ENCODE peak calls at places on chromosome 5, in eight cellular contexts. Z, Y, F, J, V, O, H and C are unnamed samples.

GRCh38 chr5:142360607-142361120 is 35.8 kb upstream of the SPRY4 start:
- DNase-seq in Z (no peak), Y (no peak), F (peak), J (peak), V (peak), O (peak), H (peak), C (peak)

GRCh38 chr5:8905021-8905420 is 640.9 kb downstream of the SEMA5A start:
- DNase-seq in Z (no peak), Y (no peak), F (peak), J (no peak), V (peak), O (no peak), H (no peak), C (no peak)

GRCh38 chr5:74392698-74393431 is 247.7 kb downstream of the ENC1 start:
- DNase-seq in Z (no peak), Y (no peak), F (peak), J (no peak), V (peak), O (no peak), H (peak), C (no peak)

GRCh38 chr5:126403156-126403555 is 20.1 kb upstream of the GRAMD2B start:
- DNase-seq in Z (no peak), Y (no peak), F (peak), J (no peak), V (no peak), O (no peak), H (no peak), C (no peak)

GRCh38 chr5:157651623-157652376 is 438 bp downstream of the SOX30 start:
- DNase-seq in Z (peak), Y (peak), F (peak), J (peak), V (no peak), O (no peak), H (no peak), C (no peak)

GRCh38 chr5:60945760-60946253 is 802 bp downstream of the NDUFAF2 start:
- DNase-seq in Z (no peak), Y (no peak), F (peak), J (peak), V (peak), O (peak), H (peak), C (peak)

GRCh38 chr5:172659909-172660628 is 19.0 kb downstream of the NEURL1B start:
- DNase-seq in Z (peak), Y (no peak), F (peak), J (peak), V (peak), O (peak), H (peak), C (peak)

GRCh38 chr5:10695055-10695649 is 65.9 kb downstream of the DAP start:
- DNase-seq in Z (peak), Y (no peak), F (peak), J (peak), V (peak), O (peak), H (peak), C (peak)

GRCh38 chr5:143244000-143244736 is 159.3 kb downstream of the NR3C1 start:
- DNase-seq in Z (no peak), Y (no peak), F (peak), J (no peak), V (peak), O (no peak), H (no peak), C (peak)

GRCh38 chr5:96875805-96876291 is 452 bp upstream of the ERAP2 start:
- DNase-seq in Z (no peak), Y (no peak), F (no peak), J (no peak), V (no peak), O (no peak), H (no peak), C (peak)

GRCh38 chr5:35046754-35047153 is 995 bp downstream of the AGXT2 start:
- DNase-seq in Z (no peak), Y (no peak), F (peak), J (no peak), V (no peak), O (no peak), H (no peak), C (no peak)

GRCh38 chr5:79256563-79256962 is 20.6 kb downstream of the JMY start:
- DNase-seq in Z (no peak), Y (no peak), F (no peak), J (no peak), V (no peak), O (no peak), H (no peak), C (no peak)

GRCh38 chr5:68446487-68446894 is 230.9 kb downstream of the PIK3R1 start:
- DNase-seq in Z (peak), Y (no peak), F (no peak), J (no peak), V (no peak), O (no peak), H (no peak), C (no peak)

GRCh38 chr5:150234606-150235547 is 45.0 kb downstream of the SLC6A7 start:
- DNase-seq in Z (peak), Y (no peak), F (no peak), J (no peak), V (no peak), O (no peak), H (no peak), C (no peak)

GRCh38 chr5:41695920-41696582 is 174.2 kb downstream of the OXCT1 start:
- DNase-seq in Z (peak), Y (no peak), F (peak), J (no peak), V (no peak), O (no peak), H (peak), C (no peak)

GRCh38 chr5:133114933-133115310 is 63.1 kb downstream of the HSPA4 start:
- DNase-seq in Z (no peak), Y (no peak), F (no peak), J (no peak), V (no peak), O (no peak), H (no peak), C (no peak)

GRCh38 chr5:148639081-148639480 is 15.2 kb downstream of the HTR4 start:
- DNase-seq in Z (no peak), Y (no peak), F (no peak), J (no peak), V (no peak), O (no peak), H (no peak), C (no peak)

GRCh38 chr5:112159435-112159834 is 259.6 kb downstream of the EPB41L4A start:
- DNase-seq in Z (no peak), Y (no peak), F (peak), J (no peak), V (no peak), O (no peak), H (no peak), C (no peak)

GRCh38 chr5:1685076-1685475 is 114.6 kb downstream of the MRPL36 start:
- DNase-seq in Z (no peak), Y (no peak), F (no peak), J (no peak), V (no peak), O (no peak), H (no peak), C (no peak)

GRCh38 chr5:173412566-173412965 is 84.4 kb upstream of the STC2 start:
- DNase-seq in Z (no peak), Y (no peak), F (no peak), J (no peak), V (peak), O (no peak), H (no peak), C (no peak)

GRCh38 chr5:148875205-148875875 is 48.9 kb downstream of the ADRB2 start:
- DNase-seq in Z (no peak), Y (no peak), F (peak), J (no peak), V (peak), O (no peak), H (no peak), C (no peak)

GRCh38 chr5:78672154-78672553 is 23.6 kb upstream of the LHFPL2 start:
- DNase-seq in Z (no peak), Y (no peak), F (no peak), J (no peak), V (no peak), O (no peak), H (no peak), C (no peak)

GRCh38 chr5:163758283-163758711 is 252.9 kb downstream of the MAT2B start:
- DNase-seq in Z (no peak), Y (no peak), F (peak), J (no peak), V (no peak), O (no peak), H (no peak), C (no peak)

GRCh38 chr5:59799668-59800374 is 93.7 kb downstream of the PDE4D start:
- DNase-seq in Z (peak), Y (no peak), F (peak), J (peak), V (peak), O (no peak), H (peak), C (peak)

GRCh38 chr5:156584856-156585255 is 257.9 kb downstream of the SGCD start:
- DNase-seq in Z (no peak), Y (no peak), F (no peak), J (peak), V (no peak), O (no peak), H (no peak), C (no peak)

GRCh38 chr5:157719231-157719630 is 12.0 kb upstream of the THG1L start:
- DNase-seq in Z (no peak), Y (no peak), F (no peak), J (no peak), V (no peak), O (no peak), H (no peak), C (no peak)

GRCh38 chr5:78653969-78654368 is 5.4 kb upstream of the LHFPL2 start:
- DNase-seq in Z (no peak), Y (no peak), F (no peak), J (no peak), V (no peak), O (no peak), H (no peak), C (no peak)

GRCh38 chr5:145824040-145824439 is 11.1 kb downstream of the PRELID2 start:
- DNase-seq in Z (no peak), Y (no peak), F (peak), J (no peak), V (no peak), O (no peak), H (no peak), C (no peak)